ENCODE peak calls at places on chromosomes 3 and 15, in five cellular contexts. R is neuronal stem cell, C is IMR-90, O is trophoblast cell, A is H1. G is an unnamed sample.

GRCh38 chr3:22361465-22361864 is 610.5 kb upstream of the ZNF385D start:
- DNase-seq in R (no peak), A (no peak), C (no peak), O (no peak), G (no peak)

GRCh38 chr3:94525039-94525438 is 462.2 kb downstream of the NSUN3 start:
- DNase-seq in A (no peak), O (peak), R (peak), C (peak), G (peak)

GRCh38 chr3:197125601-197126000 is 96.0 kb upstream of the MELTF start:
- DNase-seq in A (no peak), C (peak), O (no peak), R (no peak), G (peak)

GRCh38 chr3:56025316-56025715 is 443.0 kb downstream of the ERC2 start:
- DNase-seq in R (no peak), C (no peak), O (no peak), A (no peak), G (no peak)

GRCh38 chr15:72222433-72222832 is 8.6 kb downstream of the PKM start:
- DNase-seq in C (no peak), O (no peak), R (no peak), A (no peak), G (no peak)

GRCh38 chr3:53880396-53881345 is 1.3 kb downstream of the ACTR8 start:
- DNase-seq in O (no peak), R (no peak), C (peak), A (no peak), G (peak)

GRCh38 chr3:49007771-49008528 is 759 bp downstream of the WDR6 start:
- DNase-seq in O (peak), C (peak), R (peak), A (peak), G (peak)

GRCh38 chr3:33439421-33440327 is 531 bp downstream of the UBP1 start:
- DNase-seq in O (peak), A (peak), R (peak), C (peak), G (peak)

GRCh38 chr3:181561130-181561529 is 150.6 kb upstream of the SOX2 start:
- DNase-seq in O (no peak), R (no peak), C (no peak), A (no peak), G (no peak)

GRCh38 chr3:13657660-13658435 is 108.9 kb downstream of the FBLN2 start:
- DNase-seq in C (peak), R (no peak), O (peak), A (peak), G (peak)
- H2AFZ ChIP-seq in C (peak), R (peak), O (no peak), A (no peak), G (no peak)

GRCh38 chr3:150922611-150923010 is 17.4 kb upstream of the MINDY4B start:
- DNase-seq in C (no peak), R (no peak), O (peak), A (peak), G (peak)

GRCh38 chr3:150930839-150931238 is 25.6 kb upstream of the MINDY4B start:
- DNase-seq in O (no peak), C (no peak), R (no peak), A (no peak), G (no peak)

GRCh38 chr3:150925751-150926201 is 20.5 kb upstream of the MINDY4B start:
- DNase-seq in C (peak), O (peak), A (peak), R (peak), G (peak)

GRCh38 chr3:150928234-150928633 is 23.0 kb upstream of the MINDY4B start:
- DNase-seq in C (no peak), A (no peak), O (no peak), R (no peak), G (no peak)

DNA sequence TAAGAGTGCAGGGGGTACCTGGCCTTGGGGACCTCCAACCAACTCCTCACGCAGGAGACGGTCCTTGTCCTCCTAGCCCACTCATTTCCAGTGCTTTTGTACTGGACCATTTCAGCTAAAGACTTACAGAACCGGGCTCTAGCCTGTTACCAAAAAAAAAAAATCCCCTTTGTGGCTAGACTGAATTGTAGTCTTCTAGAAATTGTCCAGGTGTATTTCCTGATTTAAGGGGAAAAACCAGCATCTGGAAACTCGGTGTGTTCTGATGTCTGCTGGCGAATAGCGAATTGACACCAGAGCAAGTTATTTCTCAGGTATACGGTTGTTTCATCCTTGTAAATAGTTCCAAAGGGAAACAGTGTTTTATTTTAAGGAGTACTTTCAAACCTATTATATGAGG is 21.1 kb upstream of the MINDY4B start:
- DNase-seq in O (no peak), C (no peak), A (no peak), R (no peak), G (no peak)
- H3K4me3 ChIP-seq in O (no peak), C (no peak), A (no peak), R (no peak), G (no peak)

GRCh38 chr15:78355185-78355584 is 15.0 kb downstream of the CRABP1 start:
- DNase-seq in A (no peak), C (no peak), O (no peak), R (no peak), G (no peak)

GRCh38 chr15:78360958-78361714 is 21.0 kb downstream of the CRABP1 start:
- DNase-seq in O (no peak), R (no peak), C (no peak), A (no peak), G (no peak)

GRCh38 chr15:78361956-78362506 is 21.9 kb downstream of the CRABP1 start:
- DNase-seq in C (no peak), R (no peak), A (no peak), O (no peak), G (no peak)

GRCh38 chr15:78360426-78360825 is 20.3 kb downstream of the CRABP1 start:
- DNase-seq in C (no peak), O (no peak), R (no peak), A (no peak), G (no peak)

DNA sequence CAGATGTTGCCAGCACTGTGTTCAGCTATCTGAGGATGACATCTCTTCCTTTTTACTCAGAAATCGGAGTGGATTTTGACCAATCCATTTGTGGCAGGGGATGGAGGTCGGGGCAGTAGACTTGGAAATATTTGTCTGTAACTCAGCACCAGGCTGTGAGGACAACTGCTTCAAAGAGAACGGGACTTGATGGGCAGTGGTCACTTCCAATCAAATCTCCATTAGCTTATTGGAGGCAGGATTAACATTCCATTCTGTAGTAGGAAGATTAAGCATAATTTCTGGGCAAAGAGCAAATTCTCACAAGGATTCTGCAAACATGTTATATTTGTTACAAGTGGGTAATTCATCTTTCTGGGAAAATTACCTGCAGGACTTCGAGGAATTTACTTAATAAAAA is 18.0 kb downstream of the CRABP1 start:
- DNase-seq in A (no peak), R (peak), O (no peak), C (no peak), G (no peak)
- H3K4ac ChIP-seq in A (no peak), R (no peak), O (no peak), C (no peak), G (no peak)

GRCh38 chr15:96323250-96324162 is 7.0 kb upstream of the NR2F2 start:
- DNase-seq in A (peak), R (peak), C (no peak), O (no peak), G (peak)

GRCh38 chr15:96324192-96324895 is 6.2 kb upstream of the NR2F2 start:
- DNase-seq in R (no peak), A (no peak), O (peak), C (peak), G (peak)

GRCh38 chr15:96321422-96322391 is 8.8 kb upstream of the NR2F2 start:
- DNase-seq in R (peak), A (peak), O (no peak), C (peak), G (peak)

GRCh38 chr15:96320703-96321421 is 9.6 kb upstream of the NR2F2 start:
- DNase-seq in A (no peak), O (no peak), R (no peak), C (no peak), G (peak)

GRCh38 chr15:96322401-96323249 is 7.9 kb upstream of the NR2F2 start:
- DNase-seq in A (peak), O (no peak), C (no peak), R (peak), G (peak)
- H2AFZ ChIP-seq in A (no peak), O (peak), C (peak), R (no peak), G (peak)

GRCh38 chr3:156098437-156099035 is 21.8 kb upstream of the KCNAB1 start:
- DNase-seq in O (peak), A (no peak), R (no peak), C (no peak), G (no peak)

GRCh38 chr3:156093966-156094365 is 26.4 kb upstream of the KCNAB1 start:
- DNase-seq in R (no peak), C (no peak), O (no peak), A (no peak), G (no peak)

GRCh38 chr3:156094391-156094790 is 26.0 kb upstream of the KCNAB1 start:
- DNase-seq in C (no peak), A (no peak), R (no peak), O (no peak), G (no peak)
- H3K4me3 ChIP-seq in C (no peak), A (no peak), R (no peak), O (no peak), G (no peak)

GRCh38 chr15:64875641-64876223 is 34.0 kb downstream of the PLEKHO2 start:
- DNase-seq in C (no peak), O (no peak), A (no peak), R (no peak), G (no peak)
- H3K4ac ChIP-seq in C (peak), O (no peak), A (no peak), R (no peak), G (no peak)

GRCh38 chr15:39204031-39204430 is 376.8 kb upstream of the THBS1 start:
- DNase-seq in O (peak), R (no peak), C (peak), A (no peak), G (no peak)

GRCh38 chr15:39200586-39200985 is 380.3 kb upstream of the THBS1 start:
- DNase-seq in R (no peak), O (no peak), C (no peak), A (no peak), G (no peak)

GRCh38 chr15:39205506-39206371 is 375.1 kb upstream of the THBS1 start:
- DNase-seq in C (no peak), A (no peak), O (no peak), R (no peak), G (no peak)

GRCh38 chr15:39205081-39205480 is 375.8 kb upstream of the THBS1 start:
- DNase-seq in A (no peak), R (no peak), O (no peak), C (no peak), G (no peak)

DNA sequence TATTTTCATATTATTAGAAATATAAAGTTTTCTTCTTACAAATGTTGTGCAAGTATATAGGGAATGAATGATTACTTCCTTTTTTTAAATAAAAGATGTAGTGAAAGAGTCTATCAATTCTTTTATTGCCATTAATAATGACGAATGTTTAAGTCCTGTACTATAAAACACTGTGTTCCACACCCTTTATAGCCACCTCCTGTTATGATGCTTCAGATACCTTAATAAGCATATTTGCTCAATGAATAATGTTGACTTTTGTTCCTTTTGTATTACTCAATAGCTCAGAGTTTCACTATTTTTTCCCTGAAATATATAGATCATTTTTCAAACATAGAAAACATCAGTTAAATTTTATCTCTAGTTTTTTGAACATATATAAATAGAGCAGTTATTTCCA is 378.2 kb upstream of the THBS1 start:
- DNase-seq in O (peak), C (no peak), A (no peak), R (no peak), G (no peak)
- H2AFZ ChIP-seq in O (no peak), C (no peak), A (no peak), R (no peak), G (no peak)

DNA sequence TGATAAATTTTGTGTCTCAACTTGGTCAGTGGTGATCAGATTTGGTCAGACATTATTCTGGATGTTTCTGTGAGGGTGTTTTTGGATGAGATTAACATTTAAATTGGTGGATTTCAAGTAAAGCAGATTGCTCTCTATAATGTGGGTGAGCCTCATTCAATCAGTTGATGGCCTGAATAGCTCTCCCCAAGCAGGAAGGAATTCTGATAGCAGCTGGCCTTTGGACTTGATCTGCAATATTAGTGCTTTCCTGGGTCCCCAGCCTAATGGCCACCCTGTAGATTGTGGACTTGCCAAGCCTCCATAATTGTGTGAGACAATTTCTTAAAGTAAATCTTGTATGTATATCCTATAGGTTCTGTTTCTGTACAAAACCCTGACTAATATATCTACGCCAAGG is 153.9 kb upstream of the TBL1XR1 start:
- DNase-seq in C (no peak), R (no peak), O (no peak), A (peak), G (no peak)
- H3K4me3 ChIP-seq in C (no peak), R (no peak), O (no peak), A (no peak), G (no peak)

G was measured in mesenchymal stem cell.